ENCODE peak calls at places on chromosomes 13 and 19, in six cellular contexts. One of them, this sample, is unnamed. For H3K27me3, the result is how much of the 10 kb centered on the place peaks cover.

GRCh38 chr19:38508507-38508906 is 75.0 kb downstream of the RYR1 start:
- DNase-seq in SJSA1: no peak
- DNase-seq in IMR-90: no peak
- DNase-seq in left ventricle myocardium inferior: no peak
- DNase-seq in tibial nerve: no peak
- DNase-seq in BJ: no peak
- DNase-seq in this sample: no peak

GRCh38 chr13:41562541-41563178 is 105.3 kb downstream of the RGCC start:
- DNase-seq in SJSA1: no peak
- DNase-seq in IMR-90: no peak
- DNase-seq in left ventricle myocardium inferior: no peak
- DNase-seq in tibial nerve: no peak
- DNase-seq in BJ: no peak
- DNase-seq in this sample: no peak

GRCh38 chr13:102847272-102848234 is 1.7 kb downstream of the ERCC5 start:
- DNase-seq in SJSA1: peak
- DNase-seq in IMR-90: peak
- DNase-seq in left ventricle myocardium inferior: no peak
- DNase-seq in tibial nerve: no peak
- DNase-seq in BJ: no peak
- DNase-seq in this sample: no peak

GRCh38 chr19:33150852-33151518 is 19.1 kb downstream of the WDR88 start:
- DNase-seq in SJSA1: no peak
- DNase-seq in IMR-90: no peak
- DNase-seq in left ventricle myocardium inferior: no peak
- DNase-seq in tibial nerve: no peak
- DNase-seq in BJ: no peak
- DNase-seq in this sample: no peak

GRCh38 chr13:63307239-63307638 is 1891.6 kb upstream of the PCDH20 start:
- DNase-seq in SJSA1: no peak
- DNase-seq in IMR-90: no peak
- DNase-seq in left ventricle myocardium inferior: no peak
- DNase-seq in tibial nerve: no peak
- DNase-seq in BJ: no peak
- DNase-seq in this sample: no peak

GRCh38 chr19:41203371-41203770 is 10.4 kb downstream of the CYP2S1 start:
- DNase-seq in SJSA1: no peak
- DNase-seq in IMR-90: no peak
- DNase-seq in left ventricle myocardium inferior: no peak
- DNase-seq in tibial nerve: no peak
- DNase-seq in BJ: no peak
- DNase-seq in this sample: no peak

GRCh38 chr19:52535831-52536800 is 8.6 kb downstream of the ZNF808 start:
- DNase-seq in SJSA1: no peak
- DNase-seq in IMR-90: peak
- DNase-seq in left ventricle myocardium inferior: peak
- DNase-seq in tibial nerve: peak
- DNase-seq in BJ: peak
- DNase-seq in this sample: peak

GRCh38 chr13:113192902-113193301 is 15.6 kb downstream of the PCID2 start:
- DNase-seq in SJSA1: peak
- DNase-seq in IMR-90: peak
- DNase-seq in left ventricle myocardium inferior: no peak
- DNase-seq in tibial nerve: no peak
- DNase-seq in BJ: peak
- DNase-seq in this sample: no peak

GRCh38 chr13:31504918-31505317 is 234.4 kb upstream of the RXFP2 start:
- DNase-seq in SJSA1: no peak
- DNase-seq in IMR-90: no peak
- DNase-seq in left ventricle myocardium inferior: no peak
- DNase-seq in tibial nerve: no peak
- DNase-seq in BJ: no peak
- DNase-seq in this sample: no peak

GRCh38 chr13:99816321-99816720 is 155.2 kb downstream of the ZIC5 start:
- DNase-seq in SJSA1: no peak
- DNase-seq in IMR-90: no peak
- DNase-seq in left ventricle myocardium inferior: no peak
- DNase-seq in tibial nerve: no peak
- DNase-seq in BJ: no peak
- DNase-seq in this sample: no peak

GRCh38 chr13:112575680-112576079 is 12.3 kb downstream of the TUBGCP3 start:
- DNase-seq in SJSA1: peak
- DNase-seq in IMR-90: no peak
- DNase-seq in left ventricle myocardium inferior: no peak
- DNase-seq in tibial nerve: no peak
- DNase-seq in BJ: no peak
- DNase-seq in this sample: no peak

GRCh38 chr19:45863840-45864628 is at the start of gene FOXA3:
- DNase-seq in SJSA1: peak
- DNase-seq in IMR-90: peak
- DNase-seq in left ventricle myocardium inferior: no peak
- DNase-seq in tibial nerve: no peak
- DNase-seq in BJ: no peak
- DNase-seq in this sample: no peak

GRCh38 chr19:37505958-37506386 is 767 bp upstream of the ZNF793 start:
- DNase-seq in SJSA1: no peak
- DNase-seq in IMR-90: no peak
- DNase-seq in left ventricle myocardium inferior: no peak
- DNase-seq in tibial nerve: no peak
- DNase-seq in BJ: no peak
- DNase-seq in this sample: no peak

GRCh38 chr13:30119476-30119875 is 187.9 kb downstream of the KATNAL1 start:
- DNase-seq in SJSA1: peak
- DNase-seq in IMR-90: peak
- DNase-seq in left ventricle myocardium inferior: no peak
- DNase-seq in tibial nerve: no peak
- DNase-seq in BJ: peak
- DNase-seq in this sample: no peak

GRCh38 chr13:49357694-49358093 is 86.2 kb downstream of the CAB39L start:
- DNase-seq in SJSA1: peak
- DNase-seq in IMR-90: peak
- DNase-seq in left ventricle myocardium inferior: no peak
- DNase-seq in tibial nerve: no peak
- DNase-seq in BJ: peak
- DNase-seq in this sample: peak

GRCh38 chr19:49862411-49863253 is 4.7 kb downstream of the PNKP start:
- DNase-seq in SJSA1: no peak
- DNase-seq in IMR-90: no peak
- DNase-seq in left ventricle myocardium inferior: no peak
- DNase-seq in tibial nerve: no peak
- DNase-seq in BJ: no peak
- DNase-seq in this sample: no peak

GRCh38 chr13:111893607-111894443 is 173.1 kb upstream of the SOX1 start:
- DNase-seq in SJSA1: no peak
- DNase-seq in IMR-90: no peak
- DNase-seq in left ventricle myocardium inferior: no peak
- DNase-seq in tibial nerve: no peak
- DNase-seq in BJ: no peak
- DNase-seq in this sample: no peak

GRCh38 chr13:96899946-96900345 is 94.3 kb downstream of the OXGR1 start:
- DNase-seq in SJSA1: no peak
- DNase-seq in IMR-90: no peak
- DNase-seq in left ventricle myocardium inferior: no peak
- DNase-seq in tibial nerve: no peak
- DNase-seq in BJ: no peak
- DNase-seq in this sample: no peak

GRCh38 chr19:5627395-5627904 is 4.6 kb downstream of the SAFB start:
- DNase-seq in SJSA1: no peak
- DNase-seq in IMR-90: peak
- DNase-seq in left ventricle myocardium inferior: peak
- DNase-seq in tibial nerve: peak
- DNase-seq in BJ: no peak
- DNase-seq in this sample: no peak

GRCh38 chr13:46211116-46211515 is 612 bp upstream of the LRRC63 start:
- DNase-seq in SJSA1: no peak
- DNase-seq in IMR-90: no peak
- DNase-seq in left ventricle myocardium inferior: no peak
- DNase-seq in tibial nerve: no peak
- DNase-seq in BJ: no peak
- DNase-seq in this sample: no peak

GRCh38 chr13:37615271-37615670 is 16.7 kb upstream of the POSTN start:
- DNase-seq in SJSA1: peak
- DNase-seq in IMR-90: no peak
- DNase-seq in left ventricle myocardium inferior: no peak
- DNase-seq in tibial nerve: no peak
- DNase-seq in BJ: no peak
- DNase-seq in this sample: no peak

GRCh38 chr19:461664-462551 is 1.1 kb upstream of the SHC2 start:
- DNase-seq in SJSA1: no peak
- DNase-seq in IMR-90: no peak
- DNase-seq in left ventricle myocardium inferior: peak
- DNase-seq in tibial nerve: no peak
- DNase-seq in BJ: no peak
- DNase-seq in this sample: no peak

GRCh38 chr13:104984296-104984818 is 1551.1 kb downstream of the EFNB2 start:
- DNase-seq in SJSA1: peak
- DNase-seq in IMR-90: peak
- DNase-seq in left ventricle myocardium inferior: peak
- DNase-seq in tibial nerve: peak
- DNase-seq in BJ: no peak
- DNase-seq in this sample: no peak

GRCh38 chr19:11422163-11423068 is 3.3 kb upstream of the RGL3 start:
- DNase-seq in SJSA1: peak
- DNase-seq in IMR-90: no peak
- DNase-seq in left ventricle myocardium inferior: peak
- DNase-seq in tibial nerve: peak
- DNase-seq in BJ: peak
- DNase-seq in this sample: no peak

GRCh38 chr19:5091576-5092215 is 122.8 kb downstream of the KDM4B start:
- DNase-seq in SJSA1: no peak
- DNase-seq in IMR-90: no peak
- DNase-seq in left ventricle myocardium inferior: no peak
- DNase-seq in tibial nerve: peak
- DNase-seq in BJ: no peak
- DNase-seq in this sample: no peak

GRCh38 chr19:8143041-8143440 is 6.4 kb downstream of the FBN3 start:
- DNase-seq in SJSA1: no peak
- DNase-seq in IMR-90: no peak
- DNase-seq in left ventricle myocardium inferior: no peak
- DNase-seq in tibial nerve: no peak
- DNase-seq in BJ: no peak
- DNase-seq in this sample: no peak

GRCh38 chr19:40807147-40808020 is 8.4 kb downstream of the EGLN2 start:
- DNase-seq in SJSA1: no peak
- DNase-seq in IMR-90: no peak
- DNase-seq in left ventricle myocardium inferior: no peak
- DNase-seq in tibial nerve: no peak
- DNase-seq in BJ: no peak
- DNase-seq in this sample: no peak

GRCh38 chr19:58217607-58218391 is 10.9 kb upstream of the ZNF544 start:
- DNase-seq in SJSA1: no peak
- DNase-seq in IMR-90: no peak
- DNase-seq in left ventricle myocardium inferior: no peak
- DNase-seq in tibial nerve: no peak
- DNase-seq in BJ: no peak
- DNase-seq in this sample: no peak

GRCh38 chr13:110593430-110594130 is 21.8 kb upstream of the NAXD start:
- DNase-seq in SJSA1: peak
- DNase-seq in IMR-90: peak
- DNase-seq in left ventricle myocardium inferior: no peak
- DNase-seq in tibial nerve: peak
- DNase-seq in BJ: no peak
- DNase-seq in this sample: no peak

GRCh38 chr13:105848494-105848893 is 687.0 kb downstream of the EFNB2 start:
- DNase-seq in SJSA1: no peak
- DNase-seq in IMR-90: no peak
- DNase-seq in left ventricle myocardium inferior: no peak
- DNase-seq in tibial nerve: no peak
- DNase-seq in BJ: no peak
- DNase-seq in this sample: no peak

DNA sequence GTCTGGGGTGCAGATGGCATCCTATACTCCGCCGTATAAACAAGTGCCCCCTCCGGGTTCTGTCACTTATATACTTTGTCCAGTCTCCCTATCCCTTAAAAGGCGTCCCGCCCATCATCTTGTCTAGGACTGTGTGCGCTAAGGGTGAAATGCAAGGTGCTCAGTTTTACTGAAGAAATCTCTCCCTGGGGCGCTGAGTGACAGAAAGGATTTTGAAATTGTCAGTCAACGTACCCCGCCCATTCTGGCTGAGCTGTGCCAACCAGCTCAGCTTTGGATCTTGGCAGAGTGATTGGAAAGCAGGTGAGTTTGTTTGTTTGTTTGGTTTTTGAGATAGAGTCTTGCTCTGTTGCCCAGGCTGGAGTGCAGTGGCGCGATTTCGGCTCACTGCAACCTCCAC is 4.1 kb upstream of the TMEM161A start:
- DNase-seq in SJSA1: no peak
- DNase-seq in IMR-90: no peak
- DNase-seq in left ventricle myocardium inferior: no peak
- DNase-seq in tibial nerve: no peak
- DNase-seq in BJ: no peak
- DNase-seq in this sample: no peak
- H3K27me3 ChIP-seq in SJSA1: under half
- H3K27me3 ChIP-seq in IMR-90: under half
- H3K27me3 ChIP-seq in left ventricle myocardium inferior: under half
- H3K27me3 ChIP-seq in tibial nerve: under half
- H3K27me3 ChIP-seq in BJ: under half
- H3K27me3 ChIP-seq in this sample: under half

DNA sequence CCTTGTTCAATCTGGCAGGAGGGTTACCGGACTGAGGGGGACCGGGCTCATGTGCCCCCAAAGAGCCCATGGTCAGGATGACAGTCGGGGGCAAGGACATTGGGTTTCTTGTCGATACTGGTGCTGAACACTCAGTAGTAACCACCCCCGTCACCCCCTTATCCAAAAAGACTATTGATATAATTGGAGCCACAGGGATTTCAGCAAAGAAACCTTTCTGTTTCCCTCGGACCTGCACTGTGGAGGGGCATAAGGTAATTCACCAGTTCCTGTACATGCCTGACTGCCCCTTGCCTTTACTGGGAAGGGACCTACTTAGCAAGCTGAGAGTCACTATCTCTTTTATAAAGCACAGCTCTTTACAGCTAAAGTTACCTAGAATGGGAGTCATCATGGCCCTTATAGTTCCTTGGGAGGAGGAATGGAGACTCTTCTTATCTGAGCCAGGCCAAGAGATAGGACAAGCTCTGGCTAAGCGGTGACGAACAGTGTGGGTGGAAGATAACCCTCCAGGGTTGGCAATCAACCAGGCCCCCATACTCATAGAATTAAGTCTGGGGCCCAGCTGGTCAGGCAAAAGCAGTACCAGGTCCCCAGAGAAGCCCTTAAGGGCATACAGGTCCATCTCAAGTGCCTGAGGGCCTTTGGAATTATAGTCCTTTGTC is 603.7 kb downstream of the UQCRFS1 start:
- DNase-seq in SJSA1: no peak
- DNase-seq in IMR-90: no peak
- DNase-seq in left ventricle myocardium inferior: no peak
- DNase-seq in tibial nerve: no peak
- DNase-seq in BJ: no peak
- DNase-seq in this sample: no peak
- H3K27me3 ChIP-seq in SJSA1: under half
- H3K27me3 ChIP-seq in IMR-90: under half
- H3K27me3 ChIP-seq in left ventricle myocardium inferior: under half
- H3K27me3 ChIP-seq in tibial nerve: under half
- H3K27me3 ChIP-seq in BJ: under half
- H3K27me3 ChIP-seq in this sample: under half

GRCh38 chr13:77918391-77919261 is at the start of gene EDNRB:
- DNase-seq in SJSA1: no peak
- DNase-seq in IMR-90: peak
- DNase-seq in left ventricle myocardium inferior: peak
- DNase-seq in tibial nerve: peak
- DNase-seq in BJ: no peak
- DNase-seq in this sample: no peak
- H3K27me3 ChIP-seq in SJSA1: half or more
- H3K27me3 ChIP-seq in IMR-90: under half
- H3K27me3 ChIP-seq in left ventricle myocardium inferior: under half
- H3K27me3 ChIP-seq in tibial nerve: under half
- H3K27me3 ChIP-seq in BJ: under half
- H3K27me3 ChIP-seq in this sample: under half

GRCh38 chr13:28560612-28561011 is 65.7 kb upstream of the FLT1 start:
- DNase-seq in SJSA1: no peak
- DNase-seq in IMR-90: no peak
- DNase-seq in left ventricle myocardium inferior: no peak
- DNase-seq in tibial nerve: no peak
- DNase-seq in BJ: no peak
- DNase-seq in this sample: no peak
- H3K27me3 ChIP-seq in SJSA1: under half
- H3K27me3 ChIP-seq in IMR-90: under half
- H3K27me3 ChIP-seq in left ventricle myocardium inferior: under half
- H3K27me3 ChIP-seq in tibial nerve: under half
- H3K27me3 ChIP-seq in BJ: under half
- H3K27me3 ChIP-seq in this sample: under half

This sample was measured in AG04450.